ENCODE peak calls at places on chromosome 1, in seven cellular contexts. One of them, this sample, is unnamed.

GRCh38 chr1:84089470-84090261 is 54.4 kb upstream of the PRKACB start:
- DNase-seq in prostate gland: no peak
- DNase-seq in A549: peak
- DNase-seq in spleen: no peak
- DNase-seq in body of pancreas: no peak
- DNase-seq in IMR-90: peak
- DNase-seq in heart left ventricle: no peak
- DNase-seq in this sample: no peak

GRCh38 chr1:206839857-206840256 is 25.6 kb upstream of the IL20 start:
- DNase-seq in heart left ventricle: no peak
- DNase-seq in spleen: no peak
- DNase-seq in body of pancreas: no peak
- DNase-seq in prostate gland: no peak
- DNase-seq in IMR-90: peak
- DNase-seq in A549: peak
- DNase-seq in this sample: no peak

GRCh38 chr1:240092301-240093119 is 827 bp downstream of the FMN2 start:
- DNase-seq in prostate gland: no peak
- DNase-seq in spleen: no peak
- DNase-seq in body of pancreas: peak
- DNase-seq in IMR-90: peak
- DNase-seq in heart left ventricle: no peak
- DNase-seq in A549: peak
- DNase-seq in this sample: peak

GRCh38 chr1:24949331-24949881 is 19.3 kb upstream of the RUNX3 start:
- DNase-seq in body of pancreas: no peak
- DNase-seq in heart left ventricle: no peak
- DNase-seq in IMR-90: peak
- DNase-seq in prostate gland: no peak
- DNase-seq in A549: no peak
- DNase-seq in spleen: no peak
- DNase-seq in this sample: peak

GRCh38 chr1:211800925-211801607 is 29.5 kb downstream of the LPGAT1 start:
- DNase-seq in body of pancreas: no peak
- DNase-seq in spleen: no peak
- DNase-seq in A549: no peak
- DNase-seq in IMR-90: no peak
- DNase-seq in prostate gland: no peak
- DNase-seq in heart left ventricle: no peak
- DNase-seq in this sample: no peak

GRCh38 chr1:242586355-242586670 is 61.8 kb upstream of the PLD5 start:
- DNase-seq in body of pancreas: no peak
- DNase-seq in spleen: no peak
- DNase-seq in A549: no peak
- DNase-seq in IMR-90: no peak
- DNase-seq in heart left ventricle: no peak
- DNase-seq in prostate gland: no peak
- DNase-seq in this sample: no peak

GRCh38 chr1:237250055-237250454 is 208.1 kb downstream of the RYR2 start:
- DNase-seq in body of pancreas: no peak
- DNase-seq in heart left ventricle: no peak
- DNase-seq in A549: no peak
- DNase-seq in spleen: no peak
- DNase-seq in prostate gland: no peak
- DNase-seq in IMR-90: no peak
- DNase-seq in this sample: no peak

GRCh38 chr1:6603424-6603850 is 768 bp upstream of the KLHL21 start:
- DNase-seq in prostate gland: no peak
- DNase-seq in IMR-90: peak
- DNase-seq in spleen: peak
- DNase-seq in heart left ventricle: peak
- DNase-seq in body of pancreas: peak
- DNase-seq in A549: no peak
- DNase-seq in this sample: peak

GRCh38 chr1:151828931-151829330 is 2.7 kb downstream of the RORC start:
- DNase-seq in A549: no peak
- DNase-seq in heart left ventricle: peak
- DNase-seq in prostate gland: peak
- DNase-seq in IMR-90: peak
- DNase-seq in body of pancreas: peak
- DNase-seq in spleen: no peak
- DNase-seq in this sample: peak

GRCh38 chr1:234893725-234894630 is 234.7 kb downstream of the TOMM20 start:
- DNase-seq in spleen: no peak
- DNase-seq in heart left ventricle: no peak
- DNase-seq in body of pancreas: peak
- DNase-seq in IMR-90: peak
- DNase-seq in prostate gland: peak
- DNase-seq in A549: no peak
- DNase-seq in this sample: peak

GRCh38 chr1:40847023-40847740 is 15.0 kb downstream of the CITED4 start:
- DNase-seq in heart left ventricle: no peak
- DNase-seq in prostate gland: no peak
- DNase-seq in body of pancreas: no peak
- DNase-seq in IMR-90: peak
- DNase-seq in A549: no peak
- DNase-seq in spleen: peak
- DNase-seq in this sample: no peak

GRCh38 chr1:248841702-248842395 is 3.8 kb downstream of the ZNF672 start:
- DNase-seq in IMR-90: peak
- DNase-seq in body of pancreas: peak
- DNase-seq in spleen: peak
- DNase-seq in heart left ventricle: peak
- DNase-seq in A549: peak
- DNase-seq in prostate gland: no peak
- DNase-seq in this sample: peak

GRCh38 chr1:38835230-38835827 is 24.2 kb downstream of the RRAGC start:
- DNase-seq in A549: peak
- DNase-seq in IMR-90: peak
- DNase-seq in heart left ventricle: no peak
- DNase-seq in prostate gland: peak
- DNase-seq in spleen: no peak
- DNase-seq in body of pancreas: peak
- DNase-seq in this sample: peak

GRCh38 chr1:234176000-234176399 is 197.3 kb upstream of the COA6 start:
- DNase-seq in A549: no peak
- DNase-seq in heart left ventricle: no peak
- DNase-seq in prostate gland: no peak
- DNase-seq in spleen: no peak
- DNase-seq in IMR-90: no peak
- DNase-seq in body of pancreas: no peak
- DNase-seq in this sample: no peak

GRCh38 chr1:232571523-232571922 is 58.4 kb downstream of the SIPA1L2 start:
- DNase-seq in heart left ventricle: no peak
- DNase-seq in prostate gland: no peak
- DNase-seq in body of pancreas: no peak
- DNase-seq in spleen: no peak
- DNase-seq in A549: peak
- DNase-seq in IMR-90: peak
- DNase-seq in this sample: no peak

GRCh38 chr1:29436386-29436785 is 200.1 kb downstream of the PTPRU start:
- DNase-seq in heart left ventricle: no peak
- DNase-seq in A549: no peak
- DNase-seq in body of pancreas: no peak
- DNase-seq in IMR-90: no peak
- DNase-seq in spleen: no peak
- DNase-seq in prostate gland: no peak
- DNase-seq in this sample: no peak

GRCh38 chr1:17559618-17560419 is 20.3 kb downstream of the ARHGEF10L start:
- DNase-seq in heart left ventricle: no peak
- DNase-seq in A549: no peak
- DNase-seq in body of pancreas: peak
- DNase-seq in prostate gland: no peak
- DNase-seq in spleen: no peak
- DNase-seq in IMR-90: no peak
- DNase-seq in this sample: no peak

GRCh38 chr1:37808369-37809319 is 636 bp upstream of the YRDC start:
- DNase-seq in body of pancreas: peak
- DNase-seq in A549: peak
- DNase-seq in heart left ventricle: peak
- DNase-seq in spleen: peak
- DNase-seq in IMR-90: peak
- DNase-seq in prostate gland: peak
- DNase-seq in this sample: peak

DNA sequence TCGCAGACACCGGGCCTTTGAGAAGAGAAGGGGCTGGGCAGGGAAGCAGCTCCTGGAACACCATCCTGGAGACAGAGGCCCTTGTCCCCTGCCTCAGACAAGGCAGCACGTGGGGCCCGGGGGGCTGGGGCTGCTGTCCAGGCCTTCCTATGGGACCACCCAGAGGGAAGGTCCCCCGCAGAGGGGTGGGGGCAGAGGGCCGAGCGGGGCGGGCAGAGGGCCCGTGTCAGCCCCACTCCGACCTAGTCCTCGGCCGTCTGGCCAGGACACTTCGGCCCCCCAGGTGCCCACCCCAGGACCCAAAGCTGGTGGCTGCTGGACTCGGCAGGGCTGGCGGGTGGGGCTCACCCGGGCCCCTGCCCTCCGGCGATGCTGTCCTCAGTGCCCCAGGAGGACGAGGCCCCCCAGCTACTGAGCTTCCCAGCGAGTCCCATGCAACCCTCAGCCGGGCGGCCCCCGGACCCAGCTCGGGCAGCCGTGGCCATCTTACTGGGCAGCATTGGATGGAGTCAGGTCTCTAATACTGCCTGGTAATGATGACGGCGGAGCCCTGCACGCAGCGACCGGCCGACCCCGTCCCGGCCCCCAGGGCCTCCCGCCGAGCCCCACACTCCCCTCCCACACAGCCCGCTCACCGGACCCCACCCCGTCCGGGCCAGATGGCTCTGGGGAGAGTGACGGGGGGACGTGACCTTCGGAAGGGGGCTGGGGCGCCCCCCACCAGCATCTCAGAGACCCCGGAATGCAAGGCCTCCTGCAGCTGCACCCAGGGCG is 6.9 kb upstream of the TTLL10 start:
- DNase-seq in prostate gland: no peak
- DNase-seq in spleen: peak
- DNase-seq in A549: no peak
- DNase-seq in heart left ventricle: no peak
- DNase-seq in IMR-90: no peak
- DNase-seq in body of pancreas: no peak
- DNase-seq in this sample: no peak
- H3K27ac ChIP-seq in prostate gland: peak
- H3K27ac ChIP-seq in spleen: no peak
- H3K27ac ChIP-seq in A549: no peak
- H3K27ac ChIP-seq in heart left ventricle: no peak
- H3K27ac ChIP-seq in IMR-90: no peak
- H3K27ac ChIP-seq in body of pancreas: peak
- H3K27ac ChIP-seq in this sample: no peak

DNA sequence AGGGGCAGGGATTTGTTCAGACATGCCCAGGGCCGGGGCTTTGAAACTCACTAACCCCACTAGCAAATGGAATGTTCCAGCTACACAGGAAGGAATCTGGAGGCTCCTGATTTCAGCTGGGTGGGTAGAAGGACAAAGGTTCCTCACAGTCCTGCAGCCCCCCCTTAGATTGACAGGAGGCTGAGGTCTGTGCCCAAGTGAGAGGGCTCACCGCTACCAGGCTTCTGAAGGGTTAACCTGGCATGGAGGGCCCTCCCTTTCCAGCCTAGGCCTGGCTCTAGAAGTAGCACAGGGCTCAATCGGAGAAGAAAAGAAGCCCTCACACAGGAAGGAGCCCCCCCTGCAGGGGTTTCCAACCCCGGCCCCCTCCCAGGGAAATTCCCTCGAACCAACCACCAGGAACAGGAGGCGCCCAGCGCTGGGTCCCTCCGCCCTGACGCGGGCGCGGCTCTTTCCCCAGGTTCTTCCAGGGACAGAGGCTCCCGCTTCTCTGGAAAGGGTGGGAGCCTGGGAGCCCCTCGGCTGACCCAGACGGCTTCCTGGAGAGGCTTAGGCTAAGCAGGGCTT is 3.3 kb downstream of the EPHA2 start:
- DNase-seq in prostate gland: no peak
- DNase-seq in body of pancreas: no peak
- DNase-seq in heart left ventricle: peak
- DNase-seq in A549: no peak
- DNase-seq in spleen: no peak
- DNase-seq in IMR-90: peak
- DNase-seq in this sample: no peak
- TF ChIP-seq POLR2A in prostate gland: no peak
- TF ChIP-seq POLR2A in body of pancreas: peak
- TF ChIP-seq POLR2A in heart left ventricle: no peak
- TF ChIP-seq POLR2A in A549: no peak
- TF ChIP-seq POLR2A in spleen: no peak
- TF ChIP-seq POLR2A in IMR-90: no peak
- TF ChIP-seq POLR2A in this sample: peak

DNA sequence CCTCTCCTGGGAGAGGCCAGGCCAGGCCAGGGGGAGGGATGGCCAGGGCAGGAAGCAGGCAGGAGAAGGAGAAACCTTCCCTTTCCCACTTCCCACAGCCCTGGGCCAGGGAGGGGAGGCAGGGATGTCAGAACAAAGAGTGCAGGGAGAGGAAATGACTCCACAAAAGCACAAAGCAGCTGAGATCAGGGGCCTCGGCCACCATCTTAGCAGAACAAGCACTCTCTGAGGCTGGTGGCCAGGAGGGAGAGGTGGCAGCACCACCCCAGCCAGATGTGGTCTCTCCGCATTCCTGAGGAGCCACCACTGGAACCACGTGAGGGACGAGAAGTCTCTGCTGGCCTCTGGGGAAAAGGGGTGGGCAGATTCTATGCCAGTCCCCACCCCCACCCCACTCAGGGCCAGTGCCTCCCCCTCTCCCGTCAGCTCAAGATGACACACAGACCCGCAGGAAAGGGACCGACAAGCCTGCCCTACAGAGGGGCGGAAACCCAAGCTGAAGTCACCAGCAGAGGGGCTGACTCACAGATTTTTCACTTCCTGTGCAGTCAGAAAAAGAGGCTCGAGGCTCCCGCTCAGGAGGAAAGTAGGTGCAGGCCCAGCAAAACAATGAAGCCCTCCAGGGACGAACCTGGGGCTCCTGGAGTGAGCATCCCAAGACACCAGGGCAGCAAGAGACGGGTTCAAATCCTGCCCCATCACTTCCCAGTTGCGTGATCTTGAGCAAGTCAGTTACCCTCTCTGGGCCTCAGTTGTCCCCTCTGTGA is 24.1 kb upstream of the ALDH4A1 start:
- DNase-seq in spleen: peak
- DNase-seq in body of pancreas: peak
- DNase-seq in A549: peak
- DNase-seq in IMR-90: peak
- DNase-seq in prostate gland: no peak
- DNase-seq in heart left ventricle: peak
- DNase-seq in this sample: peak
- H3K27ac ChIP-seq in spleen: peak
- H3K27ac ChIP-seq in body of pancreas: peak
- H3K27ac ChIP-seq in A549: peak
- H3K27ac ChIP-seq in IMR-90: peak
- H3K27ac ChIP-seq in prostate gland: peak
- H3K27ac ChIP-seq in heart left ventricle: peak
- H3K27ac ChIP-seq in this sample: peak

DNA sequence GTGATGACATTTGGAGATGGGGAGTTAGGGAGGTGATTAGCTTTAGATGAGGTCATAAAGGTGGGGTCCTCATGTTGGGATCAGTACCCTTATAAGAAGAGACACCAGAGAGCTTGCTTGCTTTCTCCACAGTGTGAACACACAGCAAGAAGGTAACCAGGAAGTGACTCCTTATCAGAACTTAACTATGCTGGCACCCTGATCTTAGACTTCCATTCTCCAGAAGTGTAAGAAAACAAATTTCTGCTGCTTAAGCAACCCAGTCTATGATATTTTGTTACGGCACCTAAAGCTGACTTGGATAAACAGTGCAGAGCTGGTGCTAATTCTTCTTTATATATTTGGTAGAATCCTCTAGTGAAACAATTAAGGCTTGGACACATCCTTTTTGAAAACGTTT is 346.0 kb downstream of the AGBL4 start:
- DNase-seq in IMR-90: no peak
- DNase-seq in prostate gland: no peak
- DNase-seq in body of pancreas: no peak
- DNase-seq in spleen: no peak
- DNase-seq in heart left ventricle: no peak
- DNase-seq in A549: no peak
- DNase-seq in this sample: no peak
- TF ChIP-seq POLR2A in IMR-90: no peak
- TF ChIP-seq POLR2A in prostate gland: no peak
- TF ChIP-seq POLR2A in body of pancreas: no peak
- TF ChIP-seq POLR2A in spleen: no peak
- TF ChIP-seq POLR2A in heart left ventricle: no peak
- TF ChIP-seq POLR2A in A549: no peak
- TF ChIP-seq POLR2A in this sample: no peak